ENCODE peak calls at places on chromosomes 1 and 21, in ten cellular contexts. One of them, this sample, is unnamed.
A peak's percentile ranks its signal among the peaks of the same experiment; 100 is the strongest.

GRCh38 chr1:231828182-231828920 is 201.8 kb downstream of the DISC1 start:
- DNase-seq in AG09319: peak; percentile 59
- DNase-seq in EH: peak; percentile 97
- DNase-seq in AG08396: peak; percentile 56
- DNase-seq in activated CD4-positive, alpha-beta T cell treated with anti-CD3 and anti-CD28 coated beads for 24 hours: no peak
- DNase-seq in COR-L47: no peak
- DNase-seq in fibroblast of lung: peak; percentile 97
- DNase-seq in kidney epithelial cell: peak; percentile 96
- DNase-seq in AG04449: peak; percentile 91
- DNase-seq in NCI-H524: no peak
- DNase-seq in this sample: no peak

GRCh38 chr1:88612783-88613182 is 71.3 kb upstream of the PKN2 start:
- DNase-seq in AG09319: no peak
- DNase-seq in EH: no peak
- DNase-seq in AG08396: no peak
- DNase-seq in activated CD4-positive, alpha-beta T cell treated with anti-CD3 and anti-CD28 coated beads for 24 hours: no peak
- DNase-seq in COR-L47: no peak
- DNase-seq in fibroblast of lung: no peak
- DNase-seq in kidney epithelial cell: peak; percentile 55
- DNase-seq in AG04449: no peak
- DNase-seq in NCI-H524: peak; percentile 96
- DNase-seq in this sample: no peak

GRCh38 chr1:31939484-31940329 is 1.5 kb upstream of the PTP4A2 start:
- DNase-seq in AG09319: peak; percentile 31
- DNase-seq in EH: peak; percentile 88
- DNase-seq in AG08396: peak; percentile 30
- DNase-seq in activated CD4-positive, alpha-beta T cell treated with anti-CD3 and anti-CD28 coated beads for 24 hours: peak; percentile 55
- DNase-seq in COR-L47: no peak
- DNase-seq in fibroblast of lung: peak; percentile 91
- DNase-seq in kidney epithelial cell: peak; percentile 82
- DNase-seq in AG04449: no peak
- DNase-seq in NCI-H524: peak; percentile 58
- DNase-seq in this sample: peak; percentile 67

GRCh38 chr1:228902781-228903572 is 167.7 kb downstream of the RHOU start:
- DNase-seq in AG09319: peak; percentile 90
- DNase-seq in EH: peak; percentile 99
- DNase-seq in AG08396: peak; percentile 86
- DNase-seq in activated CD4-positive, alpha-beta T cell treated with anti-CD3 and anti-CD28 coated beads for 24 hours: no peak
- DNase-seq in COR-L47: peak; percentile 94
- DNase-seq in fibroblast of lung: peak; percentile 97
- DNase-seq in kidney epithelial cell: peak; percentile 91
- DNase-seq in AG04449: peak; percentile 94
- DNase-seq in NCI-H524: no peak
- DNase-seq in this sample: peak; percentile 90

GRCh38 chr1:52424238-52424637 is 19.8 kb downstream of the PRPF38A start:
- DNase-seq in AG09319: no peak
- DNase-seq in EH: peak; percentile 35
- DNase-seq in AG08396: no peak
- DNase-seq in activated CD4-positive, alpha-beta T cell treated with anti-CD3 and anti-CD28 coated beads for 24 hours: no peak
- DNase-seq in COR-L47: no peak
- DNase-seq in fibroblast of lung: no peak
- DNase-seq in kidney epithelial cell: no peak
- DNase-seq in AG04449: no peak
- DNase-seq in NCI-H524: no peak
- DNase-seq in this sample: no peak

GRCh38 chr1:161736332-161736969 is 13.1 kb upstream of the DUSP12 start:
- DNase-seq in AG09319: no peak
- DNase-seq in EH: peak; percentile 42
- DNase-seq in AG08396: no peak
- DNase-seq in activated CD4-positive, alpha-beta T cell treated with anti-CD3 and anti-CD28 coated beads for 24 hours: no peak
- DNase-seq in COR-L47: no peak
- DNase-seq in fibroblast of lung: no peak
- DNase-seq in kidney epithelial cell: no peak
- DNase-seq in AG04449: no peak
- DNase-seq in NCI-H524: no peak
- DNase-seq in this sample: no peak

GRCh38 chr1:6026095-6026809 is 19.4 kb upstream of the KCNAB2 start:
- DNase-seq in AG09319: no peak
- DNase-seq in EH: peak; percentile 81
- DNase-seq in AG08396: no peak
- DNase-seq in activated CD4-positive, alpha-beta T cell treated with anti-CD3 and anti-CD28 coated beads for 24 hours: peak; percentile 86
- DNase-seq in COR-L47: no peak
- DNase-seq in fibroblast of lung: peak; percentile 16
- DNase-seq in kidney epithelial cell: no peak
- DNase-seq in AG04449: no peak
- DNase-seq in NCI-H524: peak; percentile 93
- DNase-seq in this sample: no peak

GRCh38 chr1:25204797-25205441 is 27.4 kb downstream of the SYF2 start:
- DNase-seq in AG09319: peak; percentile 30
- DNase-seq in EH: peak; percentile 87
- DNase-seq in AG08396: peak; percentile 66
- DNase-seq in activated CD4-positive, alpha-beta T cell treated with anti-CD3 and anti-CD28 coated beads for 24 hours: no peak
- DNase-seq in COR-L47: peak; percentile 36
- DNase-seq in fibroblast of lung: peak; percentile 63
- DNase-seq in kidney epithelial cell: no peak
- DNase-seq in AG04449: peak; percentile 59
- DNase-seq in NCI-H524: peak; percentile 47
- DNase-seq in this sample: no peak

GRCh38 chr1:245686446-245687030 is 531.8 kb downstream of the KIF26B start:
- DNase-seq in AG09319: no peak
- DNase-seq in EH: no peak
- DNase-seq in AG08396: no peak
- DNase-seq in activated CD4-positive, alpha-beta T cell treated with anti-CD3 and anti-CD28 coated beads for 24 hours: no peak
- DNase-seq in COR-L47: no peak
- DNase-seq in fibroblast of lung: no peak
- DNase-seq in kidney epithelial cell: no peak
- DNase-seq in AG04449: no peak
- DNase-seq in NCI-H524: no peak
- DNase-seq in this sample: no peak

GRCh38 chr1:72037745-72038343 is 244.5 kb downstream of the NEGR1 start:
- DNase-seq in AG09319: peak; percentile 11
- DNase-seq in EH: peak; percentile 51
- DNase-seq in AG08396: peak; percentile 8
- DNase-seq in activated CD4-positive, alpha-beta T cell treated with anti-CD3 and anti-CD28 coated beads for 24 hours: no peak
- DNase-seq in COR-L47: peak; percentile 64
- DNase-seq in fibroblast of lung: peak; percentile 26
- DNase-seq in kidney epithelial cell: no peak
- DNase-seq in AG04449: no peak
- DNase-seq in NCI-H524: peak; percentile 40
- DNase-seq in this sample: no peak

GRCh38 chr1:30903343-30904034 is 5.1 kb downstream of the SDC3 start:
- DNase-seq in AG09319: no peak
- DNase-seq in EH: peak; percentile 66
- DNase-seq in AG08396: no peak
- DNase-seq in activated CD4-positive, alpha-beta T cell treated with anti-CD3 and anti-CD28 coated beads for 24 hours: no peak
- DNase-seq in COR-L47: no peak
- DNase-seq in fibroblast of lung: peak; percentile 21
- DNase-seq in kidney epithelial cell: no peak
- DNase-seq in AG04449: no peak
- DNase-seq in NCI-H524: no peak
- DNase-seq in this sample: no peak

GRCh38 chr1:33986389-33987095 is 122.7 kb downstream of the HMGB4 start:
- DNase-seq in AG09319: peak; percentile 60
- DNase-seq in EH: peak; percentile 70
- DNase-seq in AG08396: peak; percentile 70
- DNase-seq in activated CD4-positive, alpha-beta T cell treated with anti-CD3 and anti-CD28 coated beads for 24 hours: no peak
- DNase-seq in COR-L47: no peak
- DNase-seq in fibroblast of lung: peak; percentile 74
- DNase-seq in kidney epithelial cell: no peak
- DNase-seq in AG04449: peak; percentile 63
- DNase-seq in NCI-H524: no peak
- DNase-seq in this sample: peak; percentile 23

GRCh38 chr21:26632691-26633090 is 59.6 kb upstream of the CYYR1 start:
- DNase-seq in AG09319: no peak
- DNase-seq in EH: no peak
- DNase-seq in AG08396: no peak
- DNase-seq in activated CD4-positive, alpha-beta T cell treated with anti-CD3 and anti-CD28 coated beads for 24 hours: no peak
- DNase-seq in COR-L47: no peak
- DNase-seq in fibroblast of lung: no peak
- DNase-seq in kidney epithelial cell: no peak
- DNase-seq in AG04449: no peak
- DNase-seq in NCI-H524: no peak
- DNase-seq in this sample: no peak

GRCh38 chr1:24236170-24237045 is 49.3 kb upstream of the IFNLR1 start:
- DNase-seq in AG09319: no peak
- DNase-seq in EH: peak; percentile 33
- DNase-seq in AG08396: peak; percentile 56
- DNase-seq in activated CD4-positive, alpha-beta T cell treated with anti-CD3 and anti-CD28 coated beads for 24 hours: peak; percentile 18
- DNase-seq in COR-L47: no peak
- DNase-seq in fibroblast of lung: peak; percentile 78
- DNase-seq in kidney epithelial cell: peak; percentile 54
- DNase-seq in AG04449: no peak
- DNase-seq in NCI-H524: no peak
- DNase-seq in this sample: peak; percentile 1

GRCh38 chr1:95223110-95223509 is 10.9 kb upstream of the RWDD3 start:
- DNase-seq in AG09319: no peak
- DNase-seq in EH: peak; percentile 34
- DNase-seq in AG08396: peak; percentile 12
- DNase-seq in activated CD4-positive, alpha-beta T cell treated with anti-CD3 and anti-CD28 coated beads for 24 hours: no peak
- DNase-seq in COR-L47: no peak
- DNase-seq in fibroblast of lung: peak; percentile 54
- DNase-seq in kidney epithelial cell: peak; percentile 10
- DNase-seq in AG04449: no peak
- DNase-seq in NCI-H524: no peak
- DNase-seq in this sample: no peak